ENCODE peak calls at places on chromosomes 12 and 14, in ten cellular contexts. O, L, I, N, A, C, R, J, W and V are unnamed samples. For H3K27me3, the result is how much of the 10 kb centered on the place peaks cover.

GRCh38 chr12:115383668-115384067 is 699.7 kb upstream of the TBX3 start:
- DNase-seq in A (no peak), L (no peak), N (no peak), W (no peak), J (no peak), R (no peak), C (no peak), O (no peak), I (no peak), V (peak)

GRCh38 chr14:100590726-100591452 is 3.7 kb upstream of the BEGAIN start:
- DNase-seq in O (no peak), L (peak), N (no peak), I (peak), W (peak), J (no peak), C (peak), A (no peak), R (no peak), V (no peak)

GRCh38 chr14:95361373-95362179 is 41.9 kb upstream of the CLMN start:
- DNase-seq in N (no peak), I (peak), C (peak), J (peak), R (no peak), O (peak), A (no peak), L (no peak), W (peak), V (peak)

GRCh38 chr14:90677484-90678045 is 138.7 kb downstream of the TTC7B start:
- DNase-seq in L (no peak), C (no peak), I (no peak), W (no peak), J (no peak), R (no peak), N (no peak), O (no peak), A (no peak), V (peak)

GRCh38 chr14:30194769-30195168 is 267.1 kb upstream of the PRKD1 start:
- DNase-seq in J (no peak), I (no peak), R (no peak), W (no peak), L (no peak), N (no peak), A (no peak), O (no peak), C (no peak), V (peak)

GRCh38 chr12:95960241-95960640 is 17.1 kb downstream of the AMDHD1 start:
- DNase-seq in C (no peak), J (no peak), N (no peak), O (no peak), L (no peak), I (no peak), W (no peak), R (no peak), A (no peak), V (no peak)

GRCh38 chr12:108129017-108129812 is at the start of gene WSCD2:
- DNase-seq in R (peak), L (peak), W (peak), A (peak), O (peak), C (peak), I (peak), N (no peak), J (no peak), V (peak)

GRCh38 chr12:132804426-132804861 is 24.2 kb downstream of the GOLGA3 start:
- DNase-seq in C (no peak), W (peak), O (peak), I (peak), N (no peak), L (no peak), J (no peak), A (no peak), R (no peak), V (peak)

GRCh38 chr12:124509676-124510300 is 57.6 kb downstream of the NCOR2 start:
- DNase-seq in J (peak), R (peak), N (no peak), I (no peak), W (no peak), O (no peak), A (peak), C (no peak), L (peak), V (peak)

GRCh38 chr12:124507188-124508109 is 60.0 kb downstream of the NCOR2 start:
- DNase-seq in O (no peak), W (no peak), R (peak), N (no peak), A (no peak), I (no peak), L (peak), J (no peak), C (no peak), V (no peak)

GRCh38 chr12:124506832-124507153 is 60.6 kb downstream of the NCOR2 start:
- DNase-seq in C (no peak), J (no peak), A (no peak), L (no peak), I (no peak), R (no peak), N (no peak), O (no peak), W (peak), V (no peak)

GRCh38 chr12:124509300-124509675 is 58.1 kb downstream of the NCOR2 start:
- DNase-seq in C (no peak), J (no peak), R (no peak), L (no peak), A (no peak), W (no peak), I (no peak), O (no peak), N (no peak), V (no peak)

GRCh38 chr12:124508323-124509096 is 58.9 kb downstream of the NCOR2 start:
- DNase-seq in J (no peak), R (peak), C (no peak), W (no peak), N (no peak), L (no peak), I (no peak), A (no peak), O (peak), V (no peak)
- TF ChIP-seq CTCF in J (no peak), R (no peak), C (no peak), W (no peak), N (no peak), L (no peak), I (peak), A (no peak), O (peak), V (no peak)

GRCh38 chr12:6432991-6433390 is 11.8 kb upstream of the CD27 start:
- DNase-seq in A (no peak), R (no peak), I (peak), O (no peak), W (no peak), J (no peak), N (no peak), L (no peak), C (no peak), V (no peak)

GRCh38 chr12:6434205-6435180 is 10.3 kb upstream of the CD27 start:
- DNase-seq in C (no peak), W (no peak), N (no peak), L (no peak), A (no peak), R (no peak), O (no peak), I (peak), J (no peak), V (no peak)

GRCh38 chr12:6430124-6430989 is 14.4 kb upstream of the CD27 start:
- DNase-seq in J (peak), O (no peak), L (peak), A (no peak), W (no peak), R (peak), N (peak), C (peak), I (peak), V (peak)

GRCh38 chr12:6428326-6428725 is 16.4 kb upstream of the CD27 start:
- DNase-seq in J (no peak), C (no peak), R (no peak), N (no peak), I (no peak), A (no peak), O (no peak), L (no peak), W (no peak), V (no peak)

GRCh38 chr12:6430990-6431353 is 13.8 kb upstream of the CD27 start:
- DNase-seq in R (no peak), C (no peak), I (peak), N (no peak), J (no peak), L (no peak), A (no peak), O (no peak), W (no peak), V (peak)
- H3K4me3 ChIP-seq in R (no peak), C (peak), I (no peak), N (peak), J (peak), L (peak), A (no peak), O (no peak), W (no peak), V (no peak)

GRCh38 chr14:36214476-36215216 is 38.1 kb upstream of the PTCSC3 start:
- DNase-seq in N (no peak), L (no peak), R (no peak), C (no peak), W (no peak), I (no peak), J (no peak), A (no peak), O (no peak), V (peak)
- H3K27me3 ChIP-seq in N (under half), L (under half), R (under half), C (under half), W (under half), I (under half), J (under half), A (under half), O (half or more), V (under half)

GRCh38 chr12:130747867-130748740 is 32.0 kb upstream of the RIMBP2 start:
- DNase-seq in L (peak), W (no peak), A (peak), O (peak), N (peak), J (peak), R (peak), C (peak), I (peak), V (peak)
- TF ChIP-seq CTCF in L (peak), W (peak), A (peak), O (peak), N (peak), J (peak), R (peak), C (peak), I (peak), V (peak)

DNA sequence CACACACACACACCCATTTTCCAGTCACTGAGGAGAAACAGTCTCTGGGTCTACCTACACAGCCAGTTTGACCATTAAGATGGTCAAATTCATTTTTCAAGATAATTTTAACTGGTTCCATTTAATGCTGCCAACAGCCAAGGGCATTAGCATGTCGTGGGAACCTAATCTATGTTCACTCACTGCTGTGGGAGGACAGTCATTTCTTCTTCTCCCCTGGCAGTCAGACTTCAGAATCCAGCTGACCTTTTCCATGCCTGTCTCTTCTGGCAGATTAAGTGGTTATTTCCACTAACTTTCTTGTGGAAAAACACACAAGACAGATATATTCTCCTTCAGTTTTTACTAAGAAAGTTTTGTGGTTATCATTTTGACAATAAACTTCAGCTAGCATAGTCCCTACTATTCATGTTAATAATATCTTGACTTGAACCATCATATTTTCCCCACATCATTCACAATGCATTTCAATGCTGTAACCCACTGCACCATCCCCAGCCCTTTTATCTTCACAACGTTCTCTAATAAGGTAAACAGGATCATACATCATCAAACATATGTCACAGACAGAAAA is 82.2 kb downstream of the DAD1 start:
- DNase-seq in C (no peak), O (no peak), L (no peak), W (no peak), A (no peak), J (no peak), N (no peak), R (no peak), I (no peak), V (no peak)
- H3K4me3 ChIP-seq in C (no peak), O (no peak), L (no peak), W (no peak), A (no peak), J (no peak), N (no peak), R (no peak), I (no peak), V (no peak)

GRCh38 chr12:111035578-111036301 is 115.4 kb upstream of the MYL2 start:
- DNase-seq in W (no peak), O (peak), C (no peak), R (no peak), N (no peak), L (no peak), I (peak), A (peak), J (no peak), V (no peak)
- H3K27me3 ChIP-seq in W (half or more), O (under half), C (half or more), R (under half), N (under half), L (half or more), I (under half), A (half or more), J (under half), V (under half)

DNA sequence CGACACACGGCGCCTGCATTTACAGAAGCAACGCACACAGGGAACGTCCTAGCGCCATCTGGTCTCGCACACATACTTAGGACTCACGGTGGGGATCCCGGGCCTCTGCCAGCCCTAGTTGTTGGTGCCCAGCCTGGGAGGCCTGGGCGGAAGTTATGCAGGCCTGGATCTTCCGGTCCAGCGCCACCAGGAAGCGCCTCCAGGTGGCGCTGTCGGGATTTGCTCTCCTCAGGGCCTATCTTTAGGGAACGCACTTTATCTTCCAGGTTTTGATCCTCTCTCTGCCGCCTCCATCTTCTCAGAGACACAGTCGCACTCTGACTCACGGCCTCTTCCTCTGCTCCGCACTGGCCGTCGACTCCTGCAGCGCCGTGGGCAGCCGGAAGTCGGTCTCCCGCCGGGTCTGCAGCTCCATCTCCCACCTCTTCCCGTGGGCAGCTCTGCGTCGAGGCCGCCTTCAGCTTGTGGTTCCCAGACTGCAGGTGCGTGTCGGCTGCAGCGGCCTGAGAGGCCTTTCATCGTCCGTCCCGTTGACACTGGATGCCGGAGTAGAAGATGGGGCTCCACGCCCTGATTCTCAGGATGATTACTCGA is 760.4 kb downstream of the TMEM121 start:
- DNase-seq in I (no peak), A (no peak), J (no peak), N (no peak), L (no peak), W (no peak), O (peak), R (no peak), C (no peak), V (no peak)
- TF ChIP-seq CTCF in I (peak), A (no peak), J (no peak), N (no peak), L (no peak), W (no peak), O (peak), R (no peak), C (peak), V (no peak)

DNA sequence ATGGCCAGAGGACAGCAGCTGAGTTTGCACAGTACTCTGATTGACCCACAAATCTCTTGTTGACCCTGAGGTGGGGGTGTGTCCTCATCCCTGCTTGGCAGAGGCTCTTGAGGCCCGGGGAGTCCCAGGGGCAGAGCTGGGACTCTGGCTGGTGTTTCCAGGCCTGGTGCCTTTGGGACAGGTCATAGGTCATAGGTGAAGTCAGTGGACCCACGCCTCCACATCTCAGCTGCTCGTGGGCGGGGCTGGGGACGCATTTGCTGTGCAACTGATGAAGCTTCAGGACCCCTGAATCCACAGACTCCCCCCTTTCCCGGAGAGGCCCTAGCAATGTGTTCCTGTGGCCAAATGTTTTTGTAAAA is 404 bp upstream of the CACNA2D4 start:
- DNase-seq in N (no peak), W (no peak), O (no peak), C (peak), R (no peak), L (no peak), J (no peak), A (no peak), I (no peak), V (no peak)
- H3K4me3 ChIP-seq in N (peak), W (no peak), O (peak), C (peak), R (no peak), L (peak), J (peak), A (no peak), I (no peak), V (no peak)

GRCh38 chr14:36503771-36504741 is 16.0 kb downstream of the NKX2-1 start:
- DNase-seq in A (no peak), R (no peak), J (peak), O (no peak), W (peak), N (no peak), C (peak), L (no peak), I (peak), V (no peak)
- H3K27me3 ChIP-seq in A (half or more), R (under half), J (under half), O (half or more), W (half or more), N (under half), C (half or more), L (half or more), I (half or more), V (under half)

DNA sequence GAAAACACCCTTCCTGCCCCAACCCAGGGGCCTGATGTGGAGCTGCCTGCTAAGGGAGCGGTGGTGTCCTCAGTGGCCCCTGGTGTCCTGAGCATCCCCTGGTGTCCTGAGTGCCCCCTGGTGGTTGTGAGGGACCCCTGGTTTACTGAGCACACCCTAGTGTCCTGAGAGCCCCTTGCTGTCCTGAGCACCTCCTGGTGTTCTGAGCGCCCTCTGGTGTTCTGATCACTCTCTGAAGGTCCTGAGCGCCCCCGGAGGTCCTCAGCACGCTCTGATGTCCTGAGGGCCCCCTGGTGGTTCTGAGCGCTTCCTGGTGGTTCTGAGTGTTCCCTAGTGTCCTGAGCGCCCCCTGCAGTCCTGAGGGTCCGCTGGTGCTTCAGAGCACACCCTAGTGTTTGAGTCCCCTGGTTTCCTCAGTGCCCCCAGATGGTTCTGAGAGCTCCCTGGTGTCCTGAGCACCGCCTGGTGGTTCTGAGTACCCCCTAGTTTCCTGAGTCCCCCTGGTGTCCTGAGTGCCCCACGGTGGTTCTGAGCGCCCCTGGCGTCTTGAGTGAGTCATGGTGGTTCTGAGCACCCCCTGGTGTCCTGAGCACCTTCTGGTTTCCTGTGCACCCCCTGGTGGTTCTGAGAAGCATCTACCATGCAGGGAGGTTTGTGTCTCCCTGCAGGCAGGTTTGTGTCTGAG is 1004.2 kb downstream of the TMEM121 start:
- DNase-seq in C (no peak), W (no peak), A (no peak), I (no peak), N (no peak), O (peak), J (no peak), R (no peak), L (no peak), V (no peak)
- TF ChIP-seq CTCF in C (no peak), W (no peak), A (no peak), I (peak), N (no peak), O (peak), J (no peak), R (no peak), L (no peak), V (no peak)